ENCODE peak calls at places on chromosomes 13 and 19, in nine cellular contexts. E is BE2C, K is GM20000, Y is mammary epithelial cell, V is fibroblast of pulmonary artery, P is Panc1, Z is pancreas, H is mesothelial cell of epicardium, D is cardiac muscle cell. G is an unnamed sample.

GRCh38 chr19:51168571-51169282 is 26.6 kb downstream of the SIGLEC7 start:
- DNase-seq in D (no peak), K (no peak), P (no peak), Y (no peak), E (peak; percentile 42), V (no peak), Z (no peak), H (no peak), G (no peak)

GRCh38 chr19:18645035-18645511 is 8.2 kb downstream of the KLHL26 start:
- DNase-seq in H (no peak), K (no peak), Z (no peak), E (no peak), P (no peak), V (no peak), Y (no peak), D (no peak), G (no peak)

GRCh38 chr13:84927442-84928169 is 871.6 kb downstream of the SLITRK6 start:
- DNase-seq in D (no peak), Z (no peak), E (no peak), K (no peak), P (no peak), H (no peak), Y (no peak), V (no peak), G (no peak)

GRCh38 chr19:11342429-11342828 is 3.0 kb upstream of the RAB3D start:
- DNase-seq in H (no peak), E (no peak), V (no peak), Y (no peak), P (no peak), Z (no peak), D (no peak), K (no peak), G (no peak)

GRCh38 chr13:99434258-99434788 is 66.9 kb upstream of the TM9SF2 start:
- DNase-seq in H (no peak), K (no peak), P (no peak), Z (no peak), D (no peak), Y (no peak), E (no peak), V (no peak), G (no peak)

GRCh38 chr13:73421310-73421912 is 362.6 kb downstream of the KLF5 start:
- DNase-seq in V (peak; percentile 33), P (no peak), Y (peak; percentile 100), K (no peak), D (no peak), H (no peak), Z (peak; percentile 49), E (no peak), G (no peak)

GRCh38 chr19:45585158-45585577 is 566 bp upstream of the OPA3 start:
- DNase-seq in K (no peak), P (no peak), Z (no peak), V (no peak), D (no peak), Y (no peak), E (no peak), H (no peak), G (no peak)

GRCh38 chr19:5292453-5292842 is 48.2 kb downstream of the PTPRS start:
- DNase-seq in P (no peak), D (no peak), Y (no peak), V (no peak), H (no peak), Z (peak; percentile 83), E (no peak), K (peak; percentile 63), G (no peak)

GRCh38 chr19:55441692-55442321 is 1.3 kb downstream of the SHISA7 start:
- DNase-seq in P (no peak), H (no peak), E (no peak), K (peak; percentile 65), Y (no peak), Z (no peak), D (no peak), V (no peak), G (no peak)

GRCh38 chr13:111215081-111216047 is 100.3 kb downstream of the ARHGEF7 start:
- DNase-seq in H (no peak), D (no peak), Z (no peak), K (no peak), Y (no peak), P (no peak), E (no peak), V (no peak), G (no peak)

GRCh38 chr13:43864921-43865320 is 14.6 kb downstream of the CCDC122 start:
- DNase-seq in P (no peak), D (no peak), E (no peak), V (no peak), Z (no peak), H (no peak), K (no peak), Y (peak; percentile 44), G (no peak)

GRCh38 chr19:55640043-55640576 is 692 bp upstream of the ZNF580 start:
- DNase-seq in K (peak; percentile 73), D (no peak), H (no peak), P (no peak), Z (peak; percentile 73), V (peak; percentile 78), Y (peak; percentile 58), E (peak; percentile 74), G (no peak)

GRCh38 chr19:45528744-45529453 is 21.6 kb downstream of the VASP start:
- DNase-seq in E (peak; percentile 33), V (no peak), H (no peak), D (peak; percentile 60), P (no peak), K (peak; percentile 23), Z (peak; percentile 63), Y (no peak), G (peak; percentile 45)

GRCh38 chr19:53659292-53659691 is 27.5 kb downstream of the DPRX start:
- DNase-seq in K (no peak), Y (peak; percentile 9), D (peak; percentile 85), Z (no peak), P (peak; percentile 10), E (no peak), V (peak; percentile 3), H (peak; percentile 31), G (peak; percentile 15)

GRCh38 chr19:43662487-43662886 is 7.5 kb downstream of the PLAUR start:
- DNase-seq in V (peak; percentile 30), K (no peak), H (no peak), Z (no peak), P (no peak), E (no peak), Y (no peak), D (peak; percentile 44), G (no peak)

GRCh38 chr19:3778104-3778867 is 6.3 kb upstream of the RAX2 start:
- DNase-seq in E (no peak), Y (no peak), V (no peak), K (no peak), D (no peak), H (no peak), P (no peak), Z (no peak), G (no peak)

GRCh38 chr19:34430738-34431625 is 2.8 kb downstream of the UBA2 start:
- DNase-seq in P (peak; percentile 28), H (no peak), K (peak; percentile 83), V (peak; percentile 70), Y (peak; percentile 45), Z (no peak), D (peak; percentile 52), E (peak; percentile 54), G (peak; percentile 20)

DNA sequence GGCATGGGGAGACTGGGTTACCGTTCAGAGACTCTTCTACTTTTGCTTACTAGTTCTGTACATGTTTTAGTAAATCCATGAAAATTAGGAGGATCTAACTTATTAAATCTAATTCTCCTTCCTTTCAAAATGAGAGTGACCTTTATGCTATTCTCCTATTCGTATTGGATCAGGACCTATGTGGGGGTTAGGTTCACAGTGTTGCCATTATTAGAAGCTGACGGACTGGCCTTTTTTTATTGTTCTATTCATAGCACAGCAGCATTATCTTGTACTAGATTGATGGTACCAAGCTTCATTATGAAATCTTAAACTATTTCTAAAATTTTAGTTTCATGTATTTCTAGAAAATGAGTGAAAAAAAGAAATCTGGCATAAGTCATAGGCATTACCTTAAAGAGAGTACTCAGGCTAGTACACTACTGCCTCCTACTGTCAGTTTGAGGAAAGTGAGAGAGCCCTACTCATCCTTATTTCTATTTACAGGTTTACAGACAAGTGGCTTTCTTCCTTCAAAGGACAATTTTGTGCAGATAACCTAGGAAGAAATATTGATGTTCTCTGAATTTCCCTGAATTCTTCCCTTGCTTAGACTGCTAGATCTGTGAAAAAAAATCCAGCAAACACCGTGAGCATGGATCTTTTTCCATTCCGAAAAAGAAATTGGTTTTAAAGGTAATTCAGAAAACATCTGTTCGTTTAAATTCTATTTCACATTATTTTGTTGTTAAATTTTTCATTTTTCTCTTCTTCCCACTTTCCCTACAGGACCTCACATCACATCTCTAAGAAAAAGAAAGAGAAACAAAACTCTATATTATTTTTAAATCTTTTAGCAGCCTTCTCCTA is 485.5 kb downstream of the DIAPH3 start:
- DNase-seq in Y (peak; percentile 25), V (peak; percentile 87), D (peak; percentile 64), Z (no peak), E (peak; percentile 33), K (peak; percentile 25), H (no peak), P (no peak), G (no peak)
- TF ChIP-seq CTCF in Y (peak; percentile 84), V (peak; percentile 98), D (peak; percentile 91), Z (peak; percentile 64), E (peak; percentile 94), K (peak; percentile 51), H (peak; percentile 55), P (peak; percentile 64), G (peak; percentile 93)

DNA sequence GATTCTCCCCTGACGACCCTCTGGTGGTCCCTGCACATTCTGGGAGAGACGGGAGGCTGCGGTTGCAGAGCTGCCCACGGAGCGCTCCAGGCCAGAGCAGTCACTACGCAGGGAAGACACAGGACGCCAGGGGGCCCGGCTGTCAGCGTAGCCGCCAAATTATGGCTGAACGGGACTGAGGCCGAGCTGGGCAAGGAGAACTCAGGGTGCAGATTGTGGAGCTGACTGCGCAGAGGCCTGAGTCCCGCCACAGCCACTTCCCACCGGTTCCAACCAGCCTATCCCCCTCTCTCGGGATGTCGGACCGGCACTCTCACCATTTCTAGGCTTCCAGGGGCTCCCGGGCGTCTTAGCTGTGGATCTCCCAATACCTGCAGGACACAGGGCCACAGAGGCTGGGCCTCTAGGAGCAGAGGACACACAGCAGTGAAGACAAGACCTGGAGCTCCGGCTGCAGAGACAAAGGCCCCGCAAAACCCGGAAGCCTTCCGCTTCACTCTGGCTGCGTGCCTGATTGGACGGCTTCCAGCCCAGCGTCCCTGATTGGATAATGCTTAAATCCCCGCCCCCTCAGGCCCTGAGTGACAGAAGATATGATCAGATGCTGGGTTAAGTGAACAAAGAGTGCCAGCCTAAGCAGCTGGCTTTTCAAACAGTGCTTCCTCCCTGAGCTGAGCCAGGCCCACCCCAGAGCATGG is at the start of gene ZNF737:
- DNase-seq in D (peak; percentile 98), V (peak; percentile 97), Z (peak; percentile 99), P (peak; percentile 63), K (peak; percentile 85), H (peak; percentile 88), E (peak; percentile 97), Y (peak; percentile 94), G (peak; percentile 85)
- TF ChIP-seq CTCF in D (peak; percentile 48), V (peak; percentile 36), Z (peak; percentile 7), P (peak; percentile 18), K (no peak), H (peak; percentile 36), E (peak; percentile 25), Y (peak; percentile 49), G (no peak)

GRCh38 chr13:95624020-95624419 is 20.5 kb downstream of the DZIP1 start:
- DNase-seq in P (peak; percentile 10), Y (peak; percentile 40), V (peak; percentile 76), H (no peak), E (peak; percentile 43), K (peak; percentile 59), Z (no peak), D (peak; percentile 71), G (peak; percentile 37)
- TF ChIP-seq CTCF in P (peak; percentile 80), Y (peak; percentile 69), V (peak; percentile 66), H (peak; percentile 66), E (peak; percentile 79), K (peak; percentile 39), Z (peak; percentile 39), D (peak; percentile 57), G (peak; percentile 66)

GRCh38 chr13:29835280-29836061 is 14.9 kb downstream of the UBL3 start:
- DNase-seq in Z (no peak), H (no peak), P (no peak), K (no peak), E (no peak), D (no peak), V (no peak), Y (no peak), G (no peak)
- TF ChIP-seq CTCF in Z (no peak), H (no peak), P (no peak), K (no peak), E (peak; percentile 12), D (no peak), V (no peak), Y (no peak), G (no peak)